ENCODE peak calls at places on chromosomes 2 and 18, in six cellular contexts. O is MM.1S, M is HCT116, G is Karpas-422, Z is GM23248, U is colonic mucosa. W is an unnamed sample.

GRCh38 chr2:241852981-241853631 is 5.6 kb downstream of the PDCD1 start:
- DNase-seq in O (no peak), Z (no peak), G (no peak), M (no peak), U (no peak), W (no peak)

GRCh38 chr2:207993141-207993763 is 32.1 kb downstream of the PLEKHM3 start:
- DNase-seq in M (no peak), G (peak; percentile 77), Z (peak; percentile 89), U (no peak), O (no peak), W (peak; percentile 62)

GRCh38 chr2:67048314-67048713 is 348.8 kb upstream of the ETAA1 start:
- DNase-seq in G (peak; percentile 69), Z (no peak), M (no peak), O (no peak), U (no peak), W (no peak)

GRCh38 chr2:185074156-185074555 is 475.8 kb downstream of the ZNF804A start:
- DNase-seq in U (no peak), G (no peak), O (no peak), M (no peak), Z (no peak), W (no peak)

GRCh38 chr2:1543776-1544477 is 130.7 kb downstream of the TPO start:
- DNase-seq in G (no peak), O (no peak), Z (no peak), M (no peak), U (no peak), W (no peak)

GRCh38 chr2:99698896-99699295 is 209.1 kb upstream of the REV1 start:
- DNase-seq in U (no peak), G (no peak), O (no peak), M (no peak), Z (peak; percentile 68), W (no peak)

GRCh38 chr2:187875271-187875670 is 321.0 kb upstream of the TFPI start:
- DNase-seq in O (no peak), U (no peak), M (no peak), Z (no peak), G (no peak), W (no peak)

GRCh38 chr2:105294844-105295481 is 34.6 kb downstream of the TGFBRAP1 start:
- DNase-seq in G (peak; percentile 81), U (peak; percentile 36), M (peak; percentile 43), Z (peak; percentile 77), O (peak; percentile 62), W (peak; percentile 87)

GRCh38 chr2:168935810-168936581 is 34.9 kb downstream of the G6PC2 start:
- DNase-seq in U (no peak), G (no peak), M (no peak), Z (peak; percentile 86), O (no peak), W (peak; percentile 6)

GRCh38 chr2:34475141-34475540 is 876.0 kb upstream of the FAM98A start:
- DNase-seq in M (no peak), Z (no peak), O (no peak), G (no peak), U (no peak), W (no peak)

GRCh38 chr2:232490221-232491138 is 2.8 kb upstream of the ECEL1 start:
- DNase-seq in G (no peak), O (no peak), U (no peak), Z (no peak), M (no peak), W (no peak)

GRCh38 chr2:27996156-27996920 is 105.8 kb downstream of the BABAM2 start:
- DNase-seq in O (no peak), Z (no peak), U (no peak), G (no peak), M (no peak), W (no peak)

GRCh38 chr2:17442334-17442733 is 75.9 kb downstream of the RAD51AP2 start:
- DNase-seq in U (no peak), G (no peak), O (no peak), M (no peak), Z (peak; percentile 36), W (peak; percentile 23)

GRCh38 chr2:85470850-85471800 is 52.6 kb downstream of the SH2D6 start:
- DNase-seq in M (no peak), Z (peak; percentile 48), O (no peak), U (peak; percentile 76), G (no peak), W (peak; percentile 28)

GRCh38 chr2:200781626-200782025 is 30.1 kb upstream of the BZW1 start:
- DNase-seq in M (no peak), O (no peak), G (no peak), U (no peak), Z (no peak), W (no peak)

GRCh38 chr2:64839844-64840243 is 149.4 kb upstream of the SLC1A4 start:
- DNase-seq in Z (peak; percentile 67), U (no peak), O (no peak), M (peak; percentile 35), G (peak; percentile 90), W (no peak)

GRCh38 chr2:102789349-102790085 is 27.7 kb downstream of the TMEM182 start:
- DNase-seq in U (no peak), G (no peak), Z (no peak), M (no peak), O (no peak), W (no peak)

GRCh38 chr2:35374845-35375244 is 980.7 kb upstream of the CRIM1 start:
- DNase-seq in O (no peak), U (no peak), M (no peak), G (no peak), Z (no peak), W (no peak)

GRCh38 chr18:70453058-70453775 is 164.4 kb downstream of the SOCS6 start:
- DNase-seq in O (no peak), G (no peak), M (no peak), U (no peak), Z (peak; percentile 50), W (no peak)

GRCh38 chr2:27217173-27218121 is at the start of gene CAD:
- DNase-seq in G (peak; percentile 96), Z (peak; percentile 97), U (peak; percentile 88), M (peak; percentile 56), O (peak; percentile 93), W (peak; percentile 96)

GRCh38 chr2:37781028-37781427 is 109.6 kb upstream of the CDC42EP3 start:
- DNase-seq in M (no peak), G (no peak), U (no peak), O (no peak), Z (peak; percentile 72), W (peak; percentile 79)

GRCh38 chr2:227447606-227448005 is 24.4 kb upstream of the AGFG1 start:
- DNase-seq in U (no peak), O (no peak), G (no peak), Z (peak; percentile 82), M (no peak), W (peak; percentile 69)

GRCh38 chr2:235898766-235899165 is 269.4 kb downstream of the GBX2 start:
- DNase-seq in O (no peak), Z (no peak), M (no peak), U (no peak), G (no peak), W (no peak)

DNA sequence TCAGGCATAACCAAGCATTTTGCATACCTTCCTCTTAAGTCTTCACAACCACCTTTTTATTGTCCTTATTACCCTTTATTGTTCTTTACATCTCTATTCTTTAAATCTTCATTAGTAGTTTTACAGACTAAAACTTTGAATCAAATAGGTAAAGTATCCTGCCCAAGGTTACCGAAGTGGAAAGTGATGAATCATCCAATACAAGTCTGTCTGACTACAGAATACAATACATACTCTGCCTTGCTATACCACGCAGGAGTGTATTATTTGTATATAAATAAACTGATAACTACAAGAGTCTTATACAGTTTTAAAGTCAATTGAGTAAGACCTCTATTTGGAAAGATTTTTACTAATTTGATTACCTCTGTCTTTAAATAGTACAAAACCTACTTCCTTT is 196.0 kb downstream of the ZEB2 start:
- DNase-seq in G (no peak), O (no peak), Z (no peak), U (no peak), M (no peak), W (no peak)
- H3K4me3 ChIP-seq in G (peak overlapping the region; percentile 56), O (no peak overlapping the region), Z (no peak overlapping the region), U (no peak overlapping the region), M (no peak overlapping the region), W (no peak overlapping the region)

GRCh38 chr18:44714376-44714775 is 33.7 kb downstream of the SETBP1 start:
- DNase-seq in M (no peak), G (no peak), U (no peak), Z (no peak), O (peak; percentile 92), W (no peak)

GRCh38 chr18:44712025-44712424 is 31.3 kb downstream of the SETBP1 start:
- DNase-seq in G (no peak), U (no peak), O (peak; percentile 65), Z (no peak), M (no peak), W (no peak)

GRCh38 chr18:44715841-44716240 is 35.2 kb downstream of the SETBP1 start:
- DNase-seq in U (no peak), Z (peak; percentile 56), M (no peak), G (no peak), O (no peak), W (peak; percentile 27)

GRCh38 chr18:44715245-44715644 is 34.6 kb downstream of the SETBP1 start:
- DNase-seq in M (no peak), G (no peak), Z (peak; percentile 92), U (no peak), O (no peak), W (peak; percentile 93)

GRCh38 chr18:44713435-44713834 is 32.7 kb downstream of the SETBP1 start:
- DNase-seq in U (no peak), G (no peak), O (no peak), M (no peak), Z (no peak), W (no peak)
- H3K9ac ChIP-seq in U (no peak overlapping the region), G (no peak overlapping the region), O (no peak overlapping the region), M (no peak overlapping the region), Z (no peak overlapping the region), W (no peak overlapping the region)

GRCh38 chr2:160363961-160364733 is 129.5 kb downstream of the RBMS1 start:
- DNase-seq in G (no peak), Z (peak; percentile 78), U (no peak), M (no peak), O (no peak), W (no peak)

GRCh38 chr2:160362018-160362417 is 131.6 kb downstream of the RBMS1 start:
- DNase-seq in G (no peak), Z (no peak), O (no peak), M (no peak), U (no peak), W (no peak)

GRCh38 chr2:160360089-160360757 is 133.4 kb downstream of the RBMS1 start:
- DNase-seq in U (no peak), O (no peak), Z (no peak), G (no peak), M (no peak), W (no peak)

GRCh38 chr2:160365691-160366367 is 127.8 kb downstream of the RBMS1 start:
- DNase-seq in M (no peak), G (no peak), U (peak; percentile 71), Z (peak; percentile 66), O (peak; percentile 85), W (peak; percentile 37)

DNA sequence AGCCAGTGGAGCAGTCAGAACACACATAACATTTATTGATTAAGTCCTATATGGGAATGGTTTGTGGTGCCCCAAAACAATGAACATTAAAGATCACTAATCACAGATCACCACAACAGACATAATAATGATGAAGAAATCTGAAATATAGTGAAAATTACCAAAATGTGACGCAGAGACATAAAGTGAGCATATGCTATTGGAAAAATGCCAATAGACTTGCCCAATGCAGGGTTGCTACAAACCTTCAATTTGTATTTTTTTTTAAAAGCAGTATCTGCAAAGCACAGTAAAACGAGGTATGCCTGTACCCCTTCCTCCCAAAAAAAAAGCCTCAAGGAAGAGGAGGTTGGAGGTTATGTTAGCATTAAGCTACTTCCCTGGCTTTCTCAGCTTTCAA is 131.1 kb downstream of the RBMS1 start:
- DNase-seq in M (no peak), G (no peak), U (no peak), Z (no peak), O (no peak), W (no peak)
- H3K4me1 ChIP-seq in M (no peaks in the 10 kb centered on the region), G (no peaks in the 10 kb centered on the region), U (no peaks in the 10 kb centered on the region), Z (peaks cover 95% of the 10 kb centered on the region), O (peaks cover 31% of the 10 kb centered on the region), W (peaks cover 67% of the 10 kb centered on the region)

GRCh38 chr2:46187112-46187618 is 110.0 kb upstream of the EPAS1 start:
- DNase-seq in O (peak; percentile 91), G (no peak), U (peak; percentile 47), M (no peak), Z (peak; percentile 88), W (no peak)
- H3K4me3 ChIP-seq in O (peak overlapping the region; percentile 51), G (no peak overlapping the region), U (no peak overlapping the region), M (no peak overlapping the region), Z (peak overlapping the region; percentile 56), W (peak overlapping the region; percentile 73)

W was measured in adipocyte.